ENCODE peak calls at places on chromosomes 6 and 20, in nine cellular contexts. N is stomach, Q is A549, M is HepG2, B is H1, Y is sigmoid colon, L is transverse colon, K is esophagus muscularis mucosa, A is GM12878. H is an unnamed sample.

GRCh38 chr20:44460795-44461141 is 14.9 kb upstream of the TTPAL start:
- DNase-seq in N (no peak), M (peak; percentile 73), K (no peak), Q (peak; percentile 45), L (no peak), Y (no peak), B (no peak), A (no peak), H (no peak)

GRCh38 chr6:112934433-112935327 is 587.5 kb downstream of the RFPL4B start:
- DNase-seq in Q (no peak), M (no peak), N (no peak), L (no peak), K (no peak), Y (no peak), A (no peak), B (no peak), H (no peak)

GRCh38 chr6:16182428-16182827 is 53.5 kb downstream of the MYLIP start:
- DNase-seq in B (no peak), A (no peak), Q (no peak), M (no peak), K (no peak), L (no peak), N (no peak), Y (no peak), H (no peak)

GRCh38 chr20:9149087-9149486 is 80.2 kb downstream of the PLCB4 start:
- DNase-seq in K (no peak), A (no peak), M (no peak), Q (no peak), Y (no peak), B (no peak), L (no peak), N (no peak), H (no peak)

GRCh38 chr6:31901415-31901952 is 402 bp downstream of the ZBTB12 start:
- DNase-seq in A (no peak), K (no peak), B (peak; percentile 68), M (no peak), N (peak; percentile 57), Q (peak; percentile 41), L (peak; percentile 68), Y (peak; percentile 86), H (peak; percentile 77)

GRCh38 chr20:63290677-63291472 is 2.1 kb upstream of the COL20A1 start:
- DNase-seq in A (no peak), L (peak; percentile 41), B (peak; percentile 98), M (peak; percentile 41), N (peak; percentile 61), Q (peak; percentile 51), Y (no peak), K (no peak), H (no peak)

GRCh38 chr6:13573669-13574110 is 711 bp upstream of the SIRT5 start:
- DNase-seq in K (no peak), A (no peak), Q (peak; percentile 29), L (peak; percentile 53), M (peak; percentile 29), N (peak; percentile 35), Y (peak; percentile 68), B (no peak), H (peak; percentile 34)

GRCh38 chr6:42820509-42821340 is 38.9 kb downstream of the BICRAL start:
- DNase-seq in Y (peak; percentile 68), A (no peak), L (no peak), B (no peak), K (no peak), N (no peak), Q (no peak), M (no peak), H (peak; percentile 18)

GRCh38 chr6:100435299-100435698 is 29.4 kb downstream of the SIM1 start:
- DNase-seq in B (no peak), K (peak; percentile 81), L (no peak), Y (no peak), M (no peak), Q (peak; percentile 75), N (no peak), A (no peak), H (no peak)

GRCh38 chr6:68087399-68088133 is 547.5 kb upstream of the ADGRB3 start:
- DNase-seq in B (no peak), Y (no peak), Q (no peak), K (no peak), N (no peak), L (no peak), A (peak; percentile 32), M (no peak), H (no peak)

GRCh38 chr6:150929403-150929802 is 63.9 kb downstream of the MTHFD1L start:
- DNase-seq in Q (no peak), L (no peak), N (no peak), K (no peak), A (no peak), M (no peak), B (no peak), Y (no peak), H (no peak)

GRCh38 chr6:150930816-150931215 is 65.3 kb downstream of the MTHFD1L start:
- DNase-seq in Y (no peak), A (no peak), N (no peak), Q (peak; percentile 13), M (no peak), B (no peak), L (no peak), K (no peak), H (no peak)

GRCh38 chr6:150924808-150925654 is 59.5 kb downstream of the MTHFD1L start:
- DNase-seq in N (no peak), K (no peak), A (no peak), Y (no peak), L (no peak), Q (peak; percentile 6), B (no peak), M (no peak), H (no peak)

GRCh38 chr6:150925655-150925928 is 60.1 kb downstream of the MTHFD1L start:
- DNase-seq in N (no peak), K (no peak), A (no peak), L (no peak), Y (no peak), Q (no peak), B (no peak), M (no peak), H (no peak)

GRCh38 chr6:150928882-150929281 is 63.4 kb downstream of the MTHFD1L start:
- DNase-seq in K (no peak), M (no peak), L (no peak), Y (no peak), B (no peak), A (no peak), N (no peak), Q (peak; percentile 7), H (no peak)
- TF ChIP-seq EP300 in K (no peak), M (no peak), L (no peak), Y (no peak), B (no peak), A (no peak), N (no peak), Q (no peak), H (no peak)

GRCh38 chr6:18503588-18504231 is 116.6 kb downstream of the RNF144B start:
- DNase-seq in A (peak; percentile 35), Y (peak; percentile 78), Q (peak; percentile 76), L (peak; percentile 50), N (peak; percentile 55), M (peak; percentile 80), K (peak; percentile 92), B (peak; percentile 57), H (peak; percentile 50)
- TF ChIP-seq POLR2A in A (no peak), Y (no peak), Q (no peak), L (no peak), N (no peak), M (no peak), K (no peak), B (no peak), H (no peak)

DNA sequence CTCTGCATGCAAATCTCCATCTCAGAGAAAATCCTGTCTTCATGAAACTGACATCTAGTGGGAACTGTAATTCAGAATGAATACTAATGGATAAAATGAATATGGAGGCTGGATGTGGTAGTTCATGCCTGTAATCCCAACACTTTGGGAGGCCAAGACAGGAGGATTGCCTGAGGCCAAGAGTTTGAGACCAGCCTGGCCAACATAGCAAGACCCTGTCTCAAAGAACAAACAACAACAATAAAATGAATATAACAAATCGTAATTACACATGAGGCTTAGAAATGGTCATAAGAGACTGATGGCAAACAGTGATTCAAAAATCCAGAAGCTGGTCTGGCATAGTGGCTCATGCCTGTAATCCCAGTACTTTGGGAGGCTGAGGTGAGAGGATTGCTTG is 44.6 kb upstream of the DSN1 start:
- DNase-seq in K (no peak), B (no peak), N (no peak), A (no peak), L (no peak), Y (no peak), M (no peak), Q (no peak), H (no peak)
- H3K27ac ChIP-seq in K (no peak overlapping the region), B (no peak overlapping the region), N (no peak overlapping the region), A (no peak overlapping the region), L (no peak overlapping the region), Y (no peak overlapping the region), M (no peak overlapping the region), Q (no peak overlapping the region), H (no peak overlapping the region)

GRCh38 chr20:8121666-8122065 is 10.4 kb upstream of the PLCB1 start:
- DNase-seq in M (no peak), A (no peak), Q (no peak), B (no peak), N (no peak), K (no peak), Y (no peak), L (no peak), H (no peak)
- TF ChIP-seq EP300 in M (no peak), A (no peak), Q (no peak), B (no peak), N (no peak), K (no peak), Y (no peak), L (no peak), H (no peak)

DNA sequence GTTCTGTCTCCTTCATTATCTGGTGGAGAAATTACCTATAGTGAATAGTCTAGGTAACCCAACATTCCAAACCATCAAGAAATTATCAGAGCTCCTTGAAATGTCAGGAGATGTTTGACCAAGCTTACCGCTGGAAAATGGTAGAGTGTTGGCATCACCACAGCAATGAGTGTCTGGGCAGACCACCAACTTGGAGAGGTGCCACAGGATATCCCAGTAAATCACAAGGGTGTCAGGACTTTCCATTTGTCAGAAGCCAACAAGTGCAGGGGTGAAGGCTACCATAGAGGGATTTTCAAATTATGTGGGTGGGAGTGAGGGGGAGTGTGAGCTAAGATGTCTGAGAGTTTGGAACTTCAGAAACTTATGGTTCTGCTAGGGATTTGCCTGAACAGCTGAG is 73.2 kb downstream of the VGLL2 start:
- DNase-seq in M (no peak), L (no peak), K (no peak), B (no peak), Q (no peak), N (no peak), A (no peak), Y (no peak), H (no peak)
- TF ChIP-seq POLR2A in M (no peak), L (no peak), K (no peak), B (no peak), Q (no peak), N (no peak), A (no peak), Y (no peak), H (no peak)

H was measured in ovary.